ENCODE peak calls at places on chromosomes 11 and 22, in nine cellular contexts. M is neuronal stem cell, R is MM.1S, O is GM23248, K is neural progenitor cell, Q is mesenchymal stem cell, C is IMR-90, X is fibroblast of lung, W is PC-3. B is an unnamed sample.
A peak's percentile ranks its signal among the peaks of the same experiment; 100 is the strongest.

GRCh38 chr11:80330302-80330701 is 889.5 kb upstream of the TENM4 start:
- DNase-seq in M (no peak), R (no peak), O (no peak), K (no peak), Q (peak; percentile 56), C (peak; percentile 51), X (peak; percentile 79), W (peak; percentile 22), B (peak; percentile 45)

GRCh38 chr11:70397336-70397982 is 870 bp upstream of the CTTN start:
- DNase-seq in M (no peak), R (no peak), O (no peak), K (peak; percentile 46), Q (no peak), C (peak; percentile 30), X (peak; percentile 29), W (no peak), B (peak; percentile 17)

GRCh38 chr11:57248780-57249383 is 11.8 kb upstream of the APLNR start:
- DNase-seq in M (peak; percentile 79), R (peak; percentile 20), O (peak; percentile 89), K (peak; percentile 89), Q (peak; percentile 62), C (peak; percentile 67), X (peak; percentile 68), W (peak; percentile 69), B (peak; percentile 26)

GRCh38 chr11:1831338-1832180 is 3.2 kb upstream of the SYT8 start:
- DNase-seq in M (no peak), R (no peak), O (no peak), K (no peak), Q (no peak), C (no peak), X (no peak), W (no peak), B (no peak)

GRCh38 chr11:43837879-43838278 is 42.8 kb upstream of the ALKBH3 start:
- DNase-seq in M (no peak), R (no peak), O (peak; percentile 5), K (no peak), Q (peak; percentile 31), C (no peak), X (no peak), W (no peak), B (no peak)

GRCh38 chr22:45246060-45246985 is 5.6 kb upstream of the KIAA0930 start:
- DNase-seq in M (no peak), R (no peak), O (peak; percentile 95), K (no peak), Q (peak; percentile 99), C (peak; percentile 99), X (peak; percentile 85), W (peak; percentile 85), B (peak; percentile 98)

GRCh38 chr11:64449381-64450167 is 90.6 kb downstream of the RPS6KA4 start:
- DNase-seq in M (peak; percentile 74), R (peak; percentile 75), O (peak; percentile 72), K (peak; percentile 89), Q (peak; percentile 59), C (peak; percentile 25), X (peak; percentile 41), W (peak; percentile 92), B (no peak)

GRCh38 chr11:73287400-73288101 is 15.4 kb downstream of the P2RY6 start:
- DNase-seq in M (no peak), R (no peak), O (no peak), K (no peak), Q (no peak), C (no peak), X (no peak), W (no peak), B (no peak)

GRCh38 chr11:132911186-132911585 is 621.1 kb downstream of the OPCML start:
- DNase-seq in M (no peak), R (no peak), O (peak; percentile 52), K (no peak), Q (peak; percentile 56), C (peak; percentile 58), X (peak; percentile 72), W (no peak), B (peak; percentile 90)

GRCh38 chr22:26883393-26883792 is 226.0 kb downstream of the MIAT start:
- DNase-seq in M (no peak), R (no peak), O (no peak), K (no peak), Q (no peak), C (no peak), X (no peak), W (no peak), B (no peak)

GRCh38 chr22:43884600-43885318 is 7.1 kb downstream of the PNPLA5 start:
- DNase-seq in M (peak; percentile 54), R (peak; percentile 45), O (peak; percentile 72), K (peak; percentile 77), Q (peak; percentile 38), C (peak; percentile 31), X (peak; percentile 53), W (peak; percentile 54), B (no peak)

GRCh38 chr11:81687057-81687456 is 1046.6 kb downstream of the FAM181B start:
- DNase-seq in M (no peak), R (no peak), O (no peak), K (no peak), Q (no peak), C (no peak), X (no peak), W (no peak), B (no peak)

GRCh38 chr22:26845016-26845728 is 187.8 kb downstream of the MIAT start:
- DNase-seq in M (no peak), R (no peak), O (no peak), K (no peak), Q (peak; percentile 13), C (no peak), X (no peak), W (no peak), B (peak; percentile 54)

GRCh38 chr11:2783536-2784082 is 83.8 kb upstream of the KCNQ1OT1 start:
- DNase-seq in M (no peak), R (peak; percentile 46), O (no peak), K (no peak), Q (peak; percentile 64), C (peak; percentile 4), X (peak; percentile 17), W (no peak), B (peak; percentile 63)

DNA sequence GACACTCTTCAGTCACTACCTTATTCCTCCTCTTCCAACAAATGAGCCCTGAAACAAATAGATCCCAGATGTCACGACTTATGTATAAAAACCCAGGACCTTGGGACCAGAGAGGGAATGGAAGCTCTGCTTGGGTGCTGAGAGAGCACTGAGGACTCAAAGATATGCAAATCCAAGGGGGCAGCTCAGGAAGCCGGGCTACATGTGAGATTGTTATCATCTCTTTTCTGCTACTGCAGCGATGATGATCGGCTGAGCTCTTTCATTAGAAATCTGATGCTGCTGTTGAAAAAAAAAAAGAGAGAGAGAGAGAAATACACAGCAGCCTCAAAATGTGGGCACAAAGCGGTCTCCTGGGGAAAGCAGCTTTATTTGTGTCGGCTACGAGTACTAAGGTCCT is 120.3 kb downstream of the TRIM29 start:
- DNase-seq in M (no peak), R (no peak), O (no peak), K (no peak), Q (no peak), C (no peak), X (no peak), W (no peak), B (no peak)
- H2AFZ ChIP-seq in M (no peak overlapping the region), R (no peak overlapping the region), O (no peak overlapping the region), K (peak overlapping the region; percentile 57), Q (no peak overlapping the region), C (no peak overlapping the region), X (no peak overlapping the region), W (no peak overlapping the region), B (no peak overlapping the region)

GRCh38 chr11:86115542-86116385 is 46.9 kb upstream of the PICALM start:
- DNase-seq in M (no peak), R (no peak), O (peak; percentile 60), K (no peak), Q (no peak), C (peak; percentile 62), X (no peak), W (peak; percentile 22), B (peak; percentile 94)
- H2AFZ ChIP-seq in M (no peak overlapping the region), R (peak overlapping the region; percentile 65), O (peak overlapping the region; percentile 21), K (no peak overlapping the region), Q (no peak overlapping the region), C (peak overlapping the region; percentile 23), X (no peak overlapping the region), W (peak overlapping the region; percentile 79), B (peak overlapping the region; percentile 18)

DNA sequence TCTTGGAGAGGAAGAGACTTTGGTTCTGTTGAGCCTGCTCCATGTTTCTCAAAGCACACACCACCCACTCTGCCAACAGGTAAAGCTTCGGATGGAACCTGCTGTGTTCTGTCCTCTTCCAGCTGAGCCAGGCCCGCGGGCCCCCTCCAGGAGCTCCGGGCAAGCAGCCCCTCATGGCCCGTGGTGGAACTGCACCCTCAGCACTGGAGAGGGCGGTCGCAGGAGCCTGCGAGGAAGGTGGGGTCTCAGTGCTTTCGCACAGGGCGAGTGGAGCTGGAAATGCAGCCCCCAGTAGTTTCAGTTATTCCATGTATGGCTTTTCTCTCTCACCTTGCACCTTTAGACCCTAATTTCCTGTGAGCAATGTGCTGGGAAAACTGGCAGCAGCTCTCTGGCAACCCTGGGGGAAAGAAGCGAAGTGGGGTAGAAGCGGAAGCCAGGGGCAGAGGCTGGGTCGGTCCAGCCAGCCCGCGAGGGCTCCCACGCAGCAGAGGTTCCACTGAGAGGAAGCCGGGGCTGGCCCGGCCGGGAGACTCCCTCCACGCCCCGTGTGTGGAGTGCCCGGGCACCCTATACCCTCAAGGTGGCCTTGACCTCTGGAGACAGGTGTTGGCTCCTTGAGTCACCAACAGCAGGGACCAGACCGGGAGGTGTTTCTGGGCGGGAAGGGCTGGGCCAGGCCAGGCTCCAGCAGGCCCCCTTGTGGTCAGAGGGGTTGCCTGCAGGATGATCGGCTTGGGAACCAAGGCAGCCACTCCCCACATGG is 119.9 kb upstream of the TMEM45B start:
- DNase-seq in M (peak; percentile 60), R (peak; percentile 81), O (peak; percentile 53), K (peak; percentile 83), Q (peak; percentile 43), C (peak; percentile 13), X (peak; percentile 25), W (peak; percentile 71), B (peak; percentile 3)
- H2AFZ ChIP-seq in M (peak overlapping the region; percentile 96), R (peak overlapping the region; percentile 92), O (no peak overlapping the region), K (peak overlapping the region; percentile 88), Q (no peak overlapping the region), C (peak overlapping the region; percentile 69), X (peak overlapping the region; percentile 20), W (no peak overlapping the region), B (peak overlapping the region; percentile 49)

GRCh38 chr11:117877120-117877784 is 794 bp upstream of the FXYD6 start:
- DNase-seq in M (no peak), R (no peak), O (no peak), K (no peak), Q (peak; percentile 62), C (no peak), X (peak; percentile 60), W (no peak), B (no peak)

GRCh38 chr11:117874910-117875396 is 1.5 kb downstream of the FXYD6 start:
- DNase-seq in M (no peak), R (no peak), O (no peak), K (no peak), Q (no peak), C (no peak), X (no peak), W (no peak), B (no peak)

GRCh38 chr11:117876341-117877119 is at the start of gene FXYD6:
- DNase-seq in M (peak; percentile 85), R (no peak), O (peak; percentile 17), K (peak; percentile 92), Q (peak; percentile 74), C (no peak), X (peak; percentile 60), W (no peak), B (peak; percentile 21)

GRCh38 chr11:117875397-117876048 is 935 bp downstream of the FXYD6 start:
- DNase-seq in M (no peak), R (no peak), O (no peak), K (peak; percentile 64), Q (peak; percentile 29), C (no peak), X (no peak), W (no peak), B (no peak)

DNA sequence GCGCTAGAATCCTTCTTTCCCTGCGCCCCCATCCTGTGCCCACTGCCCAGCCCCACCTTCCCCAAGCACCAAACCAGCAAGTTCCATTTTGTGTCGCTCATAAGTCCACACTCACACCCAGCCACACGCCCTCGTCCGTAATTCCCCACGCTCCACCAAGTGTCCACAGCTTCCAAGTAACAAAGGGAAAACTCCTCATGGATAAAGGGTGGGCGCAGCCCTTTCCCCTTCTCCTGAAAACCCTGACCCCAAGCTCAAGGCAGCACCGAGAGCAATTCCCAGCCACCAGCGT is 463 bp downstream of the FXYD6 start:
- DNase-seq in M (no peak), R (no peak), O (no peak), K (no peak), Q (peak; percentile 35), C (no peak), X (no peak), W (no peak), B (no peak)
- H2AFZ ChIP-seq in M (peak overlapping the region; percentile 98), R (no peak overlapping the region), O (no peak overlapping the region), K (no peak overlapping the region), Q (peak overlapping the region; percentile 70), C (no peak overlapping the region), X (no peak overlapping the region), W (no peak overlapping the region), B (peak overlapping the region; percentile 74)